ENCODE peak calls at places on chromosomes 5 and 9, in ten cellular contexts. One of them, this sample, is unnamed.

GRCh38 chr9:94870793-94871558 is 144.5 kb downstream of the AOPEP start:
- DNase-seq in cardiac muscle cell: no peak
- DNase-seq in pancreas: no peak
- DNase-seq in hepatocyte: no peak
- DNase-seq in psoas muscle: peak
- DNase-seq in mammary epithelial cell: peak
- DNase-seq in stomach: no peak
- DNase-seq in AG09309: peak
- DNase-seq in CD4-positive, alpha-beta memory T cell: peak
- DNase-seq in astrocyte of the spinal cord: no peak
- DNase-seq in this sample: no peak

GRCh38 chr9:85178486-85178885 is 509.0 kb downstream of the NTRK2 start:
- DNase-seq in cardiac muscle cell: peak
- DNase-seq in pancreas: no peak
- DNase-seq in hepatocyte: no peak
- DNase-seq in psoas muscle: no peak
- DNase-seq in mammary epithelial cell: peak
- DNase-seq in stomach: no peak
- DNase-seq in AG09309: no peak
- DNase-seq in CD4-positive, alpha-beta memory T cell: no peak
- DNase-seq in astrocyte of the spinal cord: no peak
- DNase-seq in this sample: no peak

GRCh38 chr5:120808135-120808534 is 344.0 kb downstream of the PRR16 start:
- DNase-seq in cardiac muscle cell: no peak
- DNase-seq in pancreas: no peak
- DNase-seq in hepatocyte: no peak
- DNase-seq in psoas muscle: no peak
- DNase-seq in mammary epithelial cell: no peak
- DNase-seq in stomach: no peak
- DNase-seq in AG09309: no peak
- DNase-seq in CD4-positive, alpha-beta memory T cell: no peak
- DNase-seq in astrocyte of the spinal cord: peak
- DNase-seq in this sample: no peak

GRCh38 chr5:57692582-57693487 is 210.2 kb upstream of the ACTBL2 start:
- DNase-seq in cardiac muscle cell: peak
- DNase-seq in pancreas: peak
- DNase-seq in hepatocyte: peak
- DNase-seq in psoas muscle: peak
- DNase-seq in mammary epithelial cell: peak
- DNase-seq in stomach: peak
- DNase-seq in AG09309: peak
- DNase-seq in CD4-positive, alpha-beta memory T cell: no peak
- DNase-seq in astrocyte of the spinal cord: peak
- DNase-seq in this sample: peak

GRCh38 chr9:38067611-38067891 is 1.5 kb downstream of the SHB start:
- DNase-seq in cardiac muscle cell: peak
- DNase-seq in pancreas: peak
- DNase-seq in hepatocyte: no peak
- DNase-seq in psoas muscle: peak
- DNase-seq in mammary epithelial cell: no peak
- DNase-seq in stomach: peak
- DNase-seq in AG09309: no peak
- DNase-seq in CD4-positive, alpha-beta memory T cell: no peak
- DNase-seq in astrocyte of the spinal cord: no peak
- DNase-seq in this sample: no peak

GRCh38 chr9:76646249-76646648 is 118.0 kb upstream of the PCA3 start:
- DNase-seq in cardiac muscle cell: no peak
- DNase-seq in pancreas: no peak
- DNase-seq in hepatocyte: no peak
- DNase-seq in psoas muscle: no peak
- DNase-seq in mammary epithelial cell: no peak
- DNase-seq in stomach: no peak
- DNase-seq in AG09309: no peak
- DNase-seq in CD4-positive, alpha-beta memory T cell: no peak
- DNase-seq in astrocyte of the spinal cord: peak
- DNase-seq in this sample: no peak

GRCh38 chr9:97766092-97766491 is 69.0 kb upstream of the XPA start:
- DNase-seq in cardiac muscle cell: peak
- DNase-seq in pancreas: no peak
- DNase-seq in hepatocyte: no peak
- DNase-seq in psoas muscle: no peak
- DNase-seq in mammary epithelial cell: peak
- DNase-seq in stomach: no peak
- DNase-seq in AG09309: peak
- DNase-seq in CD4-positive, alpha-beta memory T cell: no peak
- DNase-seq in astrocyte of the spinal cord: no peak
- DNase-seq in this sample: no peak

GRCh38 chr5:159059722-159060121 is 40.0 kb downstream of the EBF1 start:
- DNase-seq in cardiac muscle cell: no peak
- DNase-seq in pancreas: no peak
- DNase-seq in hepatocyte: no peak
- DNase-seq in psoas muscle: no peak
- DNase-seq in mammary epithelial cell: no peak
- DNase-seq in stomach: no peak
- DNase-seq in AG09309: no peak
- DNase-seq in CD4-positive, alpha-beta memory T cell: no peak
- DNase-seq in astrocyte of the spinal cord: no peak
- DNase-seq in this sample: no peak

GRCh38 chr5:129217179-129217578 is 122.6 kb downstream of the ISOC1 start:
- DNase-seq in cardiac muscle cell: no peak
- DNase-seq in pancreas: no peak
- DNase-seq in hepatocyte: no peak
- DNase-seq in psoas muscle: no peak
- DNase-seq in mammary epithelial cell: no peak
- DNase-seq in stomach: no peak
- DNase-seq in AG09309: no peak
- DNase-seq in CD4-positive, alpha-beta memory T cell: no peak
- DNase-seq in astrocyte of the spinal cord: no peak
- DNase-seq in this sample: no peak

GRCh38 chr5:180208435-180209081 is 453 bp downstream of the RASGEF1C start:
- DNase-seq in cardiac muscle cell: peak
- DNase-seq in pancreas: no peak
- DNase-seq in hepatocyte: peak
- DNase-seq in psoas muscle: no peak
- DNase-seq in mammary epithelial cell: no peak
- DNase-seq in stomach: no peak
- DNase-seq in AG09309: no peak
- DNase-seq in CD4-positive, alpha-beta memory T cell: no peak
- DNase-seq in astrocyte of the spinal cord: no peak
- DNase-seq in this sample: no peak

GRCh38 chr9:96482471-96482870 is 32.5 kb downstream of the HABP4 start:
- DNase-seq in cardiac muscle cell: no peak
- DNase-seq in pancreas: no peak
- DNase-seq in hepatocyte: no peak
- DNase-seq in psoas muscle: no peak
- DNase-seq in mammary epithelial cell: no peak
- DNase-seq in stomach: no peak
- DNase-seq in AG09309: no peak
- DNase-seq in CD4-positive, alpha-beta memory T cell: no peak
- DNase-seq in astrocyte of the spinal cord: no peak
- DNase-seq in this sample: no peak

GRCh38 chr5:151094054-151094858 is 13.4 kb upstream of the TNIP1 start:
- DNase-seq in cardiac muscle cell: no peak
- DNase-seq in pancreas: no peak
- DNase-seq in hepatocyte: peak
- DNase-seq in psoas muscle: no peak
- DNase-seq in mammary epithelial cell: peak
- DNase-seq in stomach: peak
- DNase-seq in AG09309: no peak
- DNase-seq in CD4-positive, alpha-beta memory T cell: peak
- DNase-seq in astrocyte of the spinal cord: no peak
- DNase-seq in this sample: no peak

GRCh38 chr5:112616812-112617547 is 120.7 kb upstream of the APC start:
- DNase-seq in cardiac muscle cell: no peak
- DNase-seq in pancreas: peak
- DNase-seq in hepatocyte: no peak
- DNase-seq in psoas muscle: no peak
- DNase-seq in mammary epithelial cell: no peak
- DNase-seq in stomach: no peak
- DNase-seq in AG09309: no peak
- DNase-seq in CD4-positive, alpha-beta memory T cell: no peak
- DNase-seq in astrocyte of the spinal cord: no peak
- DNase-seq in this sample: no peak

GRCh38 chr5:32225445-32225844 is 51.3 kb upstream of the GOLPH3 start:
- DNase-seq in cardiac muscle cell: no peak
- DNase-seq in pancreas: no peak
- DNase-seq in hepatocyte: no peak
- DNase-seq in psoas muscle: no peak
- DNase-seq in mammary epithelial cell: no peak
- DNase-seq in stomach: no peak
- DNase-seq in AG09309: peak
- DNase-seq in CD4-positive, alpha-beta memory T cell: no peak
- DNase-seq in astrocyte of the spinal cord: peak
- DNase-seq in this sample: peak

GRCh38 chr9:99231708-99232107 is 9.6 kb downstream of the SEC61B start:
- DNase-seq in cardiac muscle cell: peak
- DNase-seq in pancreas: no peak
- DNase-seq in hepatocyte: no peak
- DNase-seq in psoas muscle: peak
- DNase-seq in mammary epithelial cell: no peak
- DNase-seq in stomach: no peak
- DNase-seq in AG09309: no peak
- DNase-seq in CD4-positive, alpha-beta memory T cell: no peak
- DNase-seq in astrocyte of the spinal cord: no peak
- DNase-seq in this sample: no peak

GRCh38 chr5:52922384-52922783 is 66.8 kb upstream of the ITGA2 start:
- DNase-seq in cardiac muscle cell: no peak
- DNase-seq in pancreas: no peak
- DNase-seq in hepatocyte: peak
- DNase-seq in psoas muscle: no peak
- DNase-seq in mammary epithelial cell: peak
- DNase-seq in stomach: no peak
- DNase-seq in AG09309: peak
- DNase-seq in CD4-positive, alpha-beta memory T cell: no peak
- DNase-seq in astrocyte of the spinal cord: peak
- DNase-seq in this sample: no peak

GRCh38 chr9:98372077-98372812 is 116.8 kb upstream of the TBC1D2 start:
- DNase-seq in cardiac muscle cell: no peak
- DNase-seq in pancreas: no peak
- DNase-seq in hepatocyte: no peak
- DNase-seq in psoas muscle: no peak
- DNase-seq in mammary epithelial cell: no peak
- DNase-seq in stomach: peak
- DNase-seq in AG09309: no peak
- DNase-seq in CD4-positive, alpha-beta memory T cell: no peak
- DNase-seq in astrocyte of the spinal cord: no peak
- DNase-seq in this sample: no peak

GRCh38 chr5:61329729-61330128 is 2.3 kb upstream of the ZSWIM6 start:
- DNase-seq in cardiac muscle cell: no peak
- DNase-seq in pancreas: no peak
- DNase-seq in hepatocyte: peak
- DNase-seq in psoas muscle: no peak
- DNase-seq in mammary epithelial cell: no peak
- DNase-seq in stomach: no peak
- DNase-seq in AG09309: no peak
- DNase-seq in CD4-positive, alpha-beta memory T cell: no peak
- DNase-seq in astrocyte of the spinal cord: no peak
- DNase-seq in this sample: no peak

GRCh38 chr9:131258698-131259431 is 17.4 kb downstream of the FAM78A start:
- DNase-seq in cardiac muscle cell: no peak
- DNase-seq in pancreas: no peak
- DNase-seq in hepatocyte: no peak
- DNase-seq in psoas muscle: no peak
- DNase-seq in mammary epithelial cell: no peak
- DNase-seq in stomach: no peak
- DNase-seq in AG09309: no peak
- DNase-seq in CD4-positive, alpha-beta memory T cell: no peak
- DNase-seq in astrocyte of the spinal cord: no peak
- DNase-seq in this sample: no peak

GRCh38 chr9:33233659-33234335 is 6.2 kb upstream of the SPINK4 start:
- DNase-seq in cardiac muscle cell: no peak
- DNase-seq in pancreas: peak
- DNase-seq in hepatocyte: peak
- DNase-seq in psoas muscle: no peak
- DNase-seq in mammary epithelial cell: peak
- DNase-seq in stomach: peak
- DNase-seq in AG09309: peak
- DNase-seq in CD4-positive, alpha-beta memory T cell: no peak
- DNase-seq in astrocyte of the spinal cord: peak
- DNase-seq in this sample: peak
- H3K4me3 ChIP-seq in cardiac muscle cell: no peak
- H3K4me3 ChIP-seq in pancreas: no peak
- H3K4me3 ChIP-seq in hepatocyte: no peak
- H3K4me3 ChIP-seq in psoas muscle: no peak
- H3K4me3 ChIP-seq in mammary epithelial cell: no peak
- H3K4me3 ChIP-seq in stomach: no peak
- H3K4me3 ChIP-seq in AG09309: no peak
- H3K4me3 ChIP-seq in CD4-positive, alpha-beta memory T cell: no peak
- H3K4me3 ChIP-seq in astrocyte of the spinal cord: no peak
- H3K4me3 ChIP-seq in this sample: no peak

GRCh38 chr5:134227259-134227658 is 1.4 kb upstream of the PPP2CA start:
- DNase-seq in cardiac muscle cell: no peak
- DNase-seq in pancreas: no peak
- DNase-seq in hepatocyte: peak
- DNase-seq in psoas muscle: no peak
- DNase-seq in mammary epithelial cell: peak
- DNase-seq in stomach: no peak
- DNase-seq in AG09309: no peak
- DNase-seq in CD4-positive, alpha-beta memory T cell: peak
- DNase-seq in astrocyte of the spinal cord: no peak
- DNase-seq in this sample: peak
- H3K4me3 ChIP-seq in cardiac muscle cell: peak
- H3K4me3 ChIP-seq in pancreas: peak
- H3K4me3 ChIP-seq in hepatocyte: peak
- H3K4me3 ChIP-seq in psoas muscle: peak
- H3K4me3 ChIP-seq in mammary epithelial cell: no peak
- H3K4me3 ChIP-seq in stomach: peak
- H3K4me3 ChIP-seq in AG09309: no peak
- H3K4me3 ChIP-seq in CD4-positive, alpha-beta memory T cell: no peak
- H3K4me3 ChIP-seq in astrocyte of the spinal cord: peak
- H3K4me3 ChIP-seq in this sample: no peak

GRCh38 chr5:93141969-93142368 is 439.1 kb downstream of the NR2F1-AS1 start:
- DNase-seq in cardiac muscle cell: no peak
- DNase-seq in pancreas: no peak
- DNase-seq in hepatocyte: no peak
- DNase-seq in psoas muscle: no peak
- DNase-seq in mammary epithelial cell: no peak
- DNase-seq in stomach: no peak
- DNase-seq in AG09309: no peak
- DNase-seq in CD4-positive, alpha-beta memory T cell: no peak
- DNase-seq in astrocyte of the spinal cord: no peak
- DNase-seq in this sample: no peak
- H3K4me3 ChIP-seq in cardiac muscle cell: no peak
- H3K4me3 ChIP-seq in pancreas: no peak
- H3K4me3 ChIP-seq in hepatocyte: no peak
- H3K4me3 ChIP-seq in psoas muscle: no peak
- H3K4me3 ChIP-seq in mammary epithelial cell: no peak
- H3K4me3 ChIP-seq in stomach: no peak
- H3K4me3 ChIP-seq in AG09309: no peak
- H3K4me3 ChIP-seq in CD4-positive, alpha-beta memory T cell: no peak
- H3K4me3 ChIP-seq in astrocyte of the spinal cord: no peak
- H3K4me3 ChIP-seq in this sample: no peak

DNA sequence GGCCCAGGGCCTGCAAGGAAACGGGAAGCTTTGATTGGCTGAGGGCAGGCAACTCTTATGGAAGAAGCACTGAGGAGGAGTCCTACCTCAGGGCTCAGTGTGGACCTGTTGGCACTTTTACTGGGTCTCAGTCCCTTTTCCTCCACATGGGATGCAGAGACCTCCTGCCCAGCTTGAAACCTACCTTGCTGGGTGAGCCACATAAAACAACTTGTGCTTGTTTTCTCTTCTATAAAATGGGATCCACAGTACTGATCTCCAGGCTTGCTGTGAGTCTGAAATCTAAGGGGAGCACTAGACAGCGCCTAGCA is 4.0 kb upstream of the SET start:
- DNase-seq in cardiac muscle cell: peak
- DNase-seq in pancreas: no peak
- DNase-seq in hepatocyte: no peak
- DNase-seq in psoas muscle: no peak
- DNase-seq in mammary epithelial cell: no peak
- DNase-seq in stomach: no peak
- DNase-seq in AG09309: no peak
- DNase-seq in CD4-positive, alpha-beta memory T cell: no peak
- DNase-seq in astrocyte of the spinal cord: no peak
- DNase-seq in this sample: no peak
- H3K4me3 ChIP-seq in cardiac muscle cell: no peak
- H3K4me3 ChIP-seq in pancreas: peak
- H3K4me3 ChIP-seq in hepatocyte: no peak
- H3K4me3 ChIP-seq in psoas muscle: no peak
- H3K4me3 ChIP-seq in mammary epithelial cell: peak
- H3K4me3 ChIP-seq in stomach: no peak
- H3K4me3 ChIP-seq in AG09309: peak
- H3K4me3 ChIP-seq in CD4-positive, alpha-beta memory T cell: no peak
- H3K4me3 ChIP-seq in astrocyte of the spinal cord: no peak
- H3K4me3 ChIP-seq in this sample: no peak